ENCODE peak calls at places on chromosomes 5 and 9, in eight cellular contexts. C is NCI-H510A treated with DMSO at 0.1 percent for 48 hours; Q is naive thymus-derived CD4-positive, alpha-beta T cell; J is HS-27A; L is NAMALWA; R is NCI-H524 treated with DMSO at 0.1 percent for 48 hours; P is HTR-8/SVneo; O is RPMI7951. X is an unnamed sample.

GRCh38 chr5:124901081-124901480 is 154.6 kb upstream of the ZNF608 start:
- DNase-seq in C (no peak), Q (no peak), J (no peak), L (no peak), R (no peak), P (no peak), O (no peak), X (no peak)

GRCh38 chr9:35618854-35619799 is 914 bp upstream of the CD72 start:
- DNase-seq in C (no peak), Q (no peak), J (no peak), L (peak; percentile 96), R (no peak), P (no peak), O (no peak), X (peak; percentile 93)

GRCh38 chr5:87190687-87191086 is 77.0 kb upstream of the RASA1 start:
- DNase-seq in C (no peak), Q (no peak), J (no peak), L (no peak), R (no peak), P (no peak), O (no peak), X (no peak)

GRCh38 chr5:34585601-34586104 is 70.5 kb upstream of the RAI14 start:
- DNase-seq in C (peak; percentile 92), Q (no peak), J (no peak), L (no peak), R (no peak), P (no peak), O (no peak), X (no peak)

GRCh38 chr9:88672874-88673695 is 138.1 kb downstream of the NXNL2 start:
- DNase-seq in C (no peak), Q (no peak), J (no peak), L (no peak), R (no peak), P (no peak), O (no peak), X (no peak)

GRCh38 chr5:102905052-102905451 is 149.9 kb downstream of the PAM start:
- DNase-seq in C (no peak), Q (no peak), J (no peak), L (no peak), R (no peak), P (no peak), O (no peak), X (no peak)

GRCh38 chr9:97468658-97469448 is 32.6 kb upstream of the TMOD1 start:
- DNase-seq in C (peak; percentile 38), Q (peak; percentile 5), J (peak; percentile 23), L (peak; percentile 68), R (no peak), P (peak; percentile 63), O (peak; percentile 69), X (no peak)

GRCh38 chr5:111129938-111130337 is 37.8 kb downstream of the WDR36 start:
- DNase-seq in C (no peak), Q (no peak), J (no peak), L (no peak), R (no peak), P (no peak), O (no peak), X (no peak)

GRCh38 chr5:115551415-115551814 is 6.8 kb upstream of the FEM1C start:
- DNase-seq in C (no peak), Q (no peak), J (no peak), L (no peak), R (no peak), P (no peak), O (peak; percentile 39), X (no peak)

GRCh38 chr9:82208741-82209450 is 220.3 kb downstream of the SPATA31D1 start:
- DNase-seq in C (no peak), Q (no peak), J (no peak), L (no peak), R (no peak), P (no peak), O (no peak), X (no peak)

GRCh38 chr5:9054821-9055589 is 490.9 kb downstream of the SEMA5A start:
- DNase-seq in C (no peak), Q (no peak), J (no peak), L (no peak), R (no peak), P (no peak), O (no peak), X (no peak)

GRCh38 chr5:74639538-74640449 is 734 bp downstream of the ENC1 start:
- DNase-seq in C (peak; percentile 30), Q (no peak), J (no peak), L (peak; percentile 41), R (no peak), P (no peak), O (peak; percentile 54), X (no peak)

GRCh38 chr5:14509556-14509955 is 72.0 kb upstream of the OTULINL start:
- DNase-seq in C (no peak), Q (no peak), J (no peak), L (no peak), R (no peak), P (no peak), O (no peak), X (no peak)

GRCh38 chr9:34380511-34381315 is 4.0 kb upstream of the MYORG start:
- DNase-seq in C (peak; percentile 52), Q (peak; percentile 76), J (no peak), L (peak; percentile 77), R (no peak), P (no peak), O (peak; percentile 62), X (peak; percentile 95)

GRCh38 chr5:167763772-167764171 is 527.7 kb upstream of the WWC1 start:
- DNase-seq in C (no peak), Q (no peak), J (no peak), L (no peak), R (no peak), P (peak; percentile 31), O (peak; percentile 41), X (no peak)

GRCh38 chr5:141199359-141200235 is at the start of gene PCDHB11:
- DNase-seq in C (peak; percentile 33), Q (no peak), J (no peak), L (peak; percentile 23), R (no peak), P (peak; percentile 67), O (no peak), X (no peak)

GRCh38 chr9:129276486-129277260 is 98.6 kb upstream of the IER5L start:
- DNase-seq in C (peak; percentile 82), Q (no peak), J (no peak), L (no peak), R (no peak), P (no peak), O (no peak), X (peak; percentile 69)

GRCh38 chr5:16550316-16550952 is 66.4 kb downstream of the RETREG1 start:
- DNase-seq in C (peak; percentile 50), Q (peak; percentile 10), J (no peak), L (peak; percentile 86), R (peak; percentile 47), P (peak; percentile 73), O (peak; percentile 56), X (no peak)

GRCh38 chr5:146820987-146821386 is 57.6 kb downstream of the PPP2R2B start:
- DNase-seq in C (no peak), Q (no peak), J (no peak), L (no peak), R (no peak), P (no peak), O (no peak), X (no peak)

GRCh38 chr9:71929223-71929622 is 17.8 kb downstream of the C9orf85 start:
- DNase-seq in C (no peak), Q (no peak), J (no peak), L (no peak), R (no peak), P (no peak), O (peak; percentile 28), X (no peak)

GRCh38 chr9:84238652-84239051 is 101.9 kb downstream of the SLC28A3 start:
- DNase-seq in C (no peak), Q (no peak), J (no peak), L (peak; percentile 36), R (no peak), P (no peak), O (no peak), X (no peak)

GRCh38 chr5:38576442-38576841 is 20.0 kb upstream of the LIFR start:
- DNase-seq in C (peak; percentile 86), Q (no peak), J (no peak), L (no peak), R (peak; percentile 25), P (no peak), O (no peak), X (no peak)

GRCh38 chr5:115624994-115625393 is 842 bp downstream of the TMED7 start:
- DNase-seq in C (no peak), Q (peak; percentile 4), J (no peak), L (peak; percentile 38), R (no peak), P (no peak), O (no peak), X (no peak)

GRCh38 chr5:42277293-42277692 is 145.9 kb upstream of the GHR start:
- DNase-seq in C (no peak), Q (no peak), J (no peak), L (no peak), R (no peak), P (no peak), O (no peak), X (no peak)

GRCh38 chr9:114953917-114954316 is 23.5 kb upstream of the TNFSF8 start:
- DNase-seq in C (no peak), Q (no peak), J (peak; percentile 36), L (no peak), R (no peak), P (peak; percentile 20), O (peak; percentile 89), X (no peak)

GRCh38 chr5:22314548-22314947 is 538.6 kb downstream of the CDH12 start:
- DNase-seq in C (no peak), Q (no peak), J (no peak), L (no peak), R (no peak), P (no peak), O (no peak), X (no peak)

GRCh38 chr5:100448250-100448649 is 86.9 kb upstream of the FAM174A start:
- DNase-seq in C (no peak), Q (no peak), J (no peak), L (no peak), R (no peak), P (no peak), O (no peak), X (no peak)

GRCh38 chr5:5676218-5676617 is 253.7 kb downstream of the ICE1 start:
- DNase-seq in C (peak; percentile 26), Q (no peak), J (no peak), L (no peak), R (no peak), P (no peak), O (no peak), X (no peak)

GRCh38 chr5:142182840-142183239 is 74.3 kb downstream of the NDFIP1 start:
- DNase-seq in C (no peak), Q (no peak), J (no peak), L (no peak), R (no peak), P (no peak), O (no peak), X (peak; percentile 10)

GRCh38 chr5:113989913-113990305 is 372.0 kb upstream of the KCNN2 start:
- DNase-seq in C (no peak), Q (no peak), J (no peak), L (no peak), R (no peak), P (no peak), O (peak; percentile 0), X (no peak)

GRCh38 chr5:142313275-142313674 is 11.5 kb downstream of the SPRY4 start:
- DNase-seq in C (no peak), Q (no peak), J (no peak), L (no peak), R (no peak), P (no peak), O (no peak), X (no peak)

GRCh38 chr5:101717729-101718128 is 578.4 kb downstream of the SLCO4C1 start:
- DNase-seq in C (no peak), Q (no peak), J (no peak), L (no peak), R (peak; percentile 74), P (no peak), O (no peak), X (no peak)

GRCh38 chr5:84985148-84985547 is 600.5 kb upstream of the EDIL3 start:
- DNase-seq in C (no peak), Q (no peak), J (no peak), L (no peak), R (no peak), P (no peak), O (no peak), X (no peak)

GRCh38 chr5:113480243-113480642 is 8.0 kb downstream of the MCC start:
- DNase-seq in C (no peak), Q (no peak), J (no peak), L (no peak), R (no peak), P (no peak), O (no peak), X (no peak)